ENCODE peak calls at places on chromosome 15, in seven cellular contexts. F, T, V, K, U, X and C are unnamed samples.
A peak's percentile ranks its signal among the peaks of the same experiment; 100 is the strongest.

GRCh38 chr15:83571820-83572707 is 81.9 kb upstream of the ADAMTSL3 start:
- DNase-seq in F (peak; percentile 76), U (peak; percentile 19), X (peak; percentile 28), V (no peak), K (peak; percentile 68), T (no peak), C (peak; percentile 76)

GRCh38 chr15:73273181-73274002 is 95.4 kb downstream of the HCN4 start:
- DNase-seq in U (peak; percentile 67), X (peak; percentile 58), V (no peak), K (peak; percentile 63), T (peak; percentile 47), F (peak; percentile 79), C (peak; percentile 80)

GRCh38 chr15:31392761-31393401 is 66.2 kb downstream of the KLF13 start:
- DNase-seq in V (no peak), F (peak; percentile 37), U (no peak), T (no peak), X (no peak), K (no peak), C (no peak)

GRCh38 chr15:35309886-35310285 is 224.8 kb upstream of the NANOGP8 start:
- DNase-seq in U (peak; percentile 44), X (no peak), V (no peak), K (no peak), T (peak; percentile 5), F (no peak), C (peak; percentile 19)

GRCh38 chr15:73683624-73684536 is at the start of gene CD276:
- DNase-seq in K (peak; percentile 72), V (no peak), T (peak; percentile 55), X (peak; percentile 55), F (peak; percentile 78), U (peak; percentile 64), C (peak; percentile 92)

GRCh38 chr15:58867926-58868325 is 65.6 kb downstream of the SLTM start:
- DNase-seq in T (no peak), U (no peak), K (no peak), F (no peak), X (no peak), V (no peak), C (no peak)

GRCh38 chr15:100466073-100466472 is 62.7 kb downstream of the CERS3 start:
- DNase-seq in X (no peak), V (no peak), F (no peak), T (no peak), U (no peak), K (no peak), C (no peak)

GRCh38 chr15:38868326-38869114 is 303.9 kb upstream of the RASGRP1 start:
- DNase-seq in V (no peak), K (peak; percentile 95), X (peak; percentile 73), U (peak; percentile 94), F (peak; percentile 76), T (peak; percentile 93), C (peak; percentile 93)

GRCh38 chr15:76840830-76841460 is 64.2 kb downstream of the SCAPER start:
- DNase-seq in X (peak; percentile 51), U (peak; percentile 64), F (peak; percentile 61), K (peak; percentile 53), T (peak; percentile 21), V (no peak), C (peak; percentile 71)

GRCh38 chr15:60729850-60730458 is 251.0 kb upstream of the ICE2 start:
- DNase-seq in T (no peak), V (no peak), U (no peak), F (no peak), K (no peak), X (no peak), C (no peak)

GRCh38 chr15:32222716-32223115 is 180.4 kb downstream of the GOLGA8K start:
- DNase-seq in K (no peak), T (no peak), X (no peak), U (no peak), F (no peak), V (no peak), C (no peak)

GRCh38 chr15:62428851-62429250 is 263.8 kb upstream of the C2CD4B start:
- DNase-seq in X (no peak), T (no peak), F (no peak), V (no peak), K (no peak), U (no peak), C (no peak)

GRCh38 chr15:83732196-83732595 is 78.3 kb downstream of the ADAMTSL3 start:
- DNase-seq in X (no peak), T (no peak), F (no peak), K (no peak), V (no peak), U (no peak), C (no peak)

GRCh38 chr15:38490231-38490630 is 36.3 kb downstream of the FAM98B start:
- DNase-seq in V (no peak), X (peak; percentile 49), U (peak; percentile 87), K (no peak), T (no peak), F (no peak), C (peak; percentile 61)

GRCh38 chr15:66701422-66702034 is 508 bp upstream of the SMAD6 start:
- DNase-seq in X (no peak), U (no peak), V (no peak), F (no peak), K (no peak), T (peak; percentile 59), C (peak; percentile 76)

GRCh38 chr15:89007989-89008388 is 80.3 kb upstream of the ABHD2 start:
- DNase-seq in T (no peak), F (no peak), K (no peak), X (no peak), V (no peak), U (no peak), C (no peak)

GRCh38 chr15:53808058-53808703 is 48.7 kb upstream of the WDR72 start:
- DNase-seq in F (peak; percentile 53), T (no peak), U (no peak), X (peak; percentile 7), K (peak; percentile 13), V (no peak), C (peak; percentile 36)

GRCh38 chr15:73647259-73648026 is 14.3 kb upstream of the NPTN start:
- DNase-seq in V (no peak), F (peak; percentile 97), X (no peak), T (peak; percentile 80), U (no peak), K (peak; percentile 91), C (no peak)

GRCh38 chr15:42608110-42608531 is 32.7 kb downstream of the STARD9 start:
- DNase-seq in X (peak; percentile 65), F (peak; percentile 3), K (no peak), T (peak; percentile 33), U (no peak), V (peak; percentile 71), C (no peak)

GRCh38 chr15:66761723-66762595 is 59.9 kb downstream of the SMAD6 start:
- DNase-seq in F (peak; percentile 69), K (peak; percentile 72), X (no peak), T (peak; percentile 53), U (no peak), V (no peak), C (peak; percentile 69)

GRCh38 chr15:69881310-69881660 is 216.4 kb downstream of the TLE3 start:
- DNase-seq in F (no peak), T (peak; percentile 31), V (peak; percentile 3), X (no peak), K (peak; percentile 67), U (no peak), C (no peak)

GRCh38 chr15:69883306-69883705 is 214.4 kb downstream of the TLE3 start:
- DNase-seq in T (no peak), U (no peak), V (no peak), K (no peak), X (no peak), F (no peak), C (no peak)

GRCh38 chr15:69880616-69881309 is 217.0 kb downstream of the TLE3 start:
- DNase-seq in U (no peak), X (no peak), F (no peak), V (peak; percentile 11), T (no peak), K (no peak), C (no peak)

GRCh38 chr15:69885182-69886041 is 212.3 kb downstream of the TLE3 start:
- DNase-seq in U (no peak), F (no peak), X (peak; percentile 39), V (no peak), K (no peak), T (no peak), C (no peak)

GRCh38 chr15:69881760-69882159 is 216.0 kb downstream of the TLE3 start:
- DNase-seq in K (no peak), F (no peak), U (no peak), T (no peak), V (peak; percentile 27), X (no peak), C (no peak)
- H3K9ac ChIP-seq in K (no peak overlapping the region), F (no peak overlapping the region), U (no peak overlapping the region), T (no peak overlapping the region), V (no peak overlapping the region), X (no peak overlapping the region), C (no peak overlapping the region)

GRCh38 chr15:80159301-80159700 is 6.5 kb downstream of the FAH start:
- DNase-seq in F (no peak), T (no peak), X (no peak), U (no peak), K (no peak), V (no peak), C (no peak)

GRCh38 chr15:80162059-80162554 is 9.3 kb downstream of the FAH start:
- DNase-seq in T (no peak), U (peak; percentile 45), F (no peak), K (no peak), X (no peak), V (no peak), C (peak; percentile 69)

GRCh38 chr15:80159811-80160569 is 7.2 kb downstream of the FAH start:
- DNase-seq in V (no peak), X (no peak), K (no peak), T (no peak), U (peak; percentile 46), F (no peak), C (no peak)

GRCh38 chr15:80161473-80162016 is 8.7 kb downstream of the FAH start:
- DNase-seq in K (no peak), X (no peak), V (no peak), T (no peak), U (no peak), F (no peak), C (no peak)

GRCh38 chr15:80160570-80161156 is 7.9 kb downstream of the FAH start:
- DNase-seq in K (peak; percentile 86), T (peak; percentile 89), X (peak; percentile 77), F (peak; percentile 71), U (peak; percentile 96), V (peak; percentile 39), C (peak; percentile 82)
- H3K9ac ChIP-seq in K (peak overlapping the region; percentile 38), T (no peak overlapping the region), X (no peak overlapping the region), F (no peak overlapping the region), U (peak overlapping the region; percentile 11), V (no peak overlapping the region), C (peak overlapping the region; percentile 74)

GRCh38 chr15:57319919-57320542 is 56.3 kb upstream of the CGNL1 start:
- DNase-seq in U (no peak), F (no peak), T (no peak), X (no peak), V (no peak), K (no peak), C (no peak)
- H3K9ac ChIP-seq in U (no peak overlapping the region), F (no peak overlapping the region), T (no peak overlapping the region), X (peak overlapping the region; percentile 20), V (no peak overlapping the region), K (no peak overlapping the region), C (no peak overlapping the region)

DNA sequence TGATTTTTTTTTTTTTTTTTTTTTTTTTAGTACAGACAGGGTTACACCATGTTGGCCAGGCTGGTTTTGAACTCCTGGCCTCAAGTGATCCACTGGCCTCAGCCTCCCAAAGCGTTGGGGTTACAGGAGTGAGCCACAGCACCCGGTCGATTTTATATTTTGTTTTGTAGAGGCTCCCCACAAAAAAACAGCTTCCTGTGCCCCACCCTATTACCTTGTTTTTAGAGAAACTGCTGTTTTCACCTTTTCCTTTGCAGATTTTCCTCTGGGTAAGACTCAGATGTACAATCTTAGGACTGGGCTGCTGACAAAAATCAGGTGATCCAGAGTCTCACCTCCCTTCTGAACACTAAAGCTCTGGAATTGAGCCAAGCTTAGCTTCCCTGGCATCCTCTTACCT is 20.6 kb downstream of the ARRDC4 start:
- DNase-seq in U (no peak), T (no peak), F (no peak), K (no peak), V (no peak), X (no peak), C (no peak)
- H3K9ac ChIP-seq in U (no peak overlapping the region), T (no peak overlapping the region), F (no peak overlapping the region), K (no peak overlapping the region), V (no peak overlapping the region), X (no peak overlapping the region), C (no peak overlapping the region)